ENCODE peak calls at places on chromosome 19, in five cellular contexts. Z is neuronal stem cell, P is mesenchymal stem cell, J is H1, D is H9. X is an unnamed sample. For H3K4me1, the result is how much of the 10 kb centered on the place peaks cover.

GRCh38 chr19:42762782-42763181 is 2.7 kb downstream of the PSG8 start:
- DNase-seq in Z (no peak), P (no peak), J (no peak), D (no peak), X (no peak)

GRCh38 chr19:3336680-3337523 is 29.5 kb upstream of the NFIC start:
- DNase-seq in Z (no peak), J (no peak), P (peak), D (no peak), X (no peak)

GRCh38 chr19:51469629-51470028 is 8.7 kb upstream of the CEACAM18 start:
- DNase-seq in Z (no peak), P (no peak), J (no peak), D (no peak), X (no peak)

GRCh38 chr19:5828661-5829566 is 10.6 kb downstream of the FUT6 start:
- DNase-seq in J (no peak), Z (peak), D (peak), P (peak), X (no peak)

GRCh38 chr19:5154129-5154798 is 185.4 kb downstream of the KDM4B start:
- DNase-seq in J (no peak), D (peak), P (no peak), Z (no peak), X (peak)

GRCh38 chr19:51550848-51551672 is 19.6 kb upstream of the SIGLEC6 start:
- DNase-seq in P (no peak), Z (no peak), D (no peak), J (no peak), X (peak)

GRCh38 chr19:31418055-31418454 is 68.8 kb upstream of the TSHZ3 start:
- DNase-seq in J (no peak), Z (no peak), D (peak), P (no peak), X (peak)

GRCh38 chr19:5968431-5969373 is 9.2 kb downstream of the RANBP3 start:
- DNase-seq in J (no peak), P (no peak), Z (no peak), D (peak), X (no peak)

GRCh38 chr19:51712461-51713081 is 11.2 kb downstream of the HAS1 start:
- DNase-seq in J (peak), Z (no peak), P (no peak), D (peak), X (peak)

GRCh38 chr19:6215701-6216235 is 64.0 kb downstream of the MLLT1 start:
- DNase-seq in Z (no peak), J (no peak), P (no peak), D (no peak), X (no peak)

GRCh38 chr19:32702010-32702409 is 10.4 kb downstream of the NUDT19 start:
- DNase-seq in P (no peak), D (no peak), J (no peak), Z (no peak), X (no peak)

GRCh38 chr19:33032218-33032781 is 32.4 kb downstream of the RHPN2 start:
- DNase-seq in P (no peak), Z (no peak), D (no peak), J (no peak), X (no peak)

GRCh38 chr19:996051-996838 is 4.0 kb upstream of the GRIN3B start:
- DNase-seq in P (peak), D (no peak), J (no peak), Z (no peak), X (no peak)

GRCh38 chr19:41795031-41795461 is 1.3 kb upstream of the CEACAM3 start:
- DNase-seq in J (peak), Z (peak), D (peak), P (peak), X (peak)

GRCh38 chr19:4977299-4978174 is 8.6 kb downstream of the KDM4B start:
- DNase-seq in D (no peak), J (no peak), Z (no peak), P (peak), X (peak)

GRCh38 chr19:8638078-8638619 is 7.7 kb downstream of the NFILZ start:
- DNase-seq in Z (no peak), P (no peak), J (no peak), D (no peak), X (peak)

GRCh38 chr19:572891-573825 is 762 bp downstream of the BSG start:
- DNase-seq in Z (no peak), D (peak), P (peak), J (no peak), X (peak)

GRCh38 chr19:41934849-41935374 is 6.7 kb upstream of the ERFL start:
- DNase-seq in J (peak), D (peak), Z (peak), P (peak), X (peak)

GRCh38 chr19:42010245-42011126 is 16.5 kb upstream of the ATP1A3 start:
- DNase-seq in D (no peak), J (no peak), Z (no peak), P (peak), X (no peak)

GRCh38 chr19:46909356-46909755 is 48.6 kb downstream of the ARHGAP35 start:
- DNase-seq in Z (no peak), J (no peak), D (no peak), P (no peak), X (no peak)

DNA sequence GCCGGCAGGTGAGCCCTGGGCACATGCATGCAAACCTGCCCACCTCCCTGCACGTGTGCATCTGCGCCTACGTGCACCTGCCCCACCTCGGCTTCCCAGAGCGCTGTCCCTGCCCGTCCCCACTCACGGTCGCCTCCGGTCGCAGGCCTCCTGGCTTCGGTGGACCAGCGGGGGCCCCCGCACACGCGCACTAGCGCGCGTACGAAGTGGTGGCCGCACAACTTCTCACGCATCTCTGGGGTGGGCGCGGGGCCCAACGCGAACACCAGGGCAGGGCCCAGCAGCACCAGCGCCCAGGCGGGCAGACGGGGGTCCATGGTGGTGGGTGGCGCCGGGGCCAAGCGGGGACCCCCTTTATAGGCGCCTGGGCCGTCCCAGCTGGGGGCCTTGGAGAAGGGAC is at the start of gene INSL3:
- DNase-seq in Z (no peak), D (no peak), P (no peak), J (no peak), X (no peak)
- H2BK12ac ChIP-seq in Z (peak), D (no peak), P (no peak), J (no peak), X (no peak)

GRCh38 chr19:35398570-35398969 is 27.7 kb downstream of the GPR42 start:
- DNase-seq in Z (no peak), J (no peak), P (no peak), D (no peak), X (no peak)
- H3K4me1 ChIP-seq in Z (under half), J (under half), P (under half), D (under half), X (under half)

DNA sequence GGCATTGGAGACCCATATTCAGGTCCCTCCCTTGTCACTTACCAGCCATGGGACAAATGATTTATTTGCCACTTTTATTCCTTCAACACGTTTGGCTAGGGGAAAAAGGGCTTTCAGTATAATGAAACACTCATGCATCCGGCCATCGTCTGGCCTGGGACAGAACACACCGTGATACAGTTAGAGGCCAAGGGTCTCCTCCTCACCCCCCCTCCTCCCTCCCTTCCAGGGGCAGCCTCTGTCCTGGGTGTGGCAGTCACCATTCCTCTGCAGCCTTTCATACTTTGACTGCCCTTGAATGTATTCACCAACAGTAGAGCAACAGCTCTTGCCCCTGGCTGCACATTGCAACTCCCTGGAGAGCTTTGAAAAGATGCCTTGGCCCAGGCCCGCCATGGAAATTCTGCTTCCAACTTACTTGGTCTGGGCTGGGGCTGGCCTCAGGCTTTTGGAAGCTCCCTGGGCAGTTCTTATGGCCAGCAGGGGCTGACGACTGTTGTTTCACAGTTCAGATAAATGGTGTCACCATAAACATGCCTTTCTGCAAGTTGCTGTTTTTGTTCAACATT is 3.0 kb downstream of the PAK4 start:
- DNase-seq in J (no peak), P (no peak), Z (no peak), D (no peak), X (peak)
- H3K4me2 ChIP-seq in J (no peak), P (no peak), Z (no peak), D (no peak), X (no peak)

GRCh38 chr19:22600690-22601648 is 33.2 kb upstream of the ZNF492 start:
- DNase-seq in D (no peak), Z (no peak), J (no peak), P (no peak), X (no peak)

GRCh38 chr19:22595918-22596341 is 38.2 kb upstream of the ZNF492 start:
- DNase-seq in Z (no peak), P (no peak), D (no peak), J (no peak), X (no peak)

GRCh38 chr19:22595422-22595821 is 38.7 kb upstream of the ZNF492 start:
- DNase-seq in P (no peak), J (no peak), D (no peak), Z (no peak), X (no peak)
- H2BK12ac ChIP-seq in P (no peak), J (no peak), D (no peak), Z (no peak), X (no peak)

GRCh38 chr19:10243606-10244005 is 8.4 kb upstream of the MRPL4 start:
- DNase-seq in D (no peak), J (no peak), P (no peak), Z (no peak), X (no peak)
- H3K4me1 ChIP-seq in D (under half), J (under half), P (under half), Z (under half), X (under half)

DNA sequence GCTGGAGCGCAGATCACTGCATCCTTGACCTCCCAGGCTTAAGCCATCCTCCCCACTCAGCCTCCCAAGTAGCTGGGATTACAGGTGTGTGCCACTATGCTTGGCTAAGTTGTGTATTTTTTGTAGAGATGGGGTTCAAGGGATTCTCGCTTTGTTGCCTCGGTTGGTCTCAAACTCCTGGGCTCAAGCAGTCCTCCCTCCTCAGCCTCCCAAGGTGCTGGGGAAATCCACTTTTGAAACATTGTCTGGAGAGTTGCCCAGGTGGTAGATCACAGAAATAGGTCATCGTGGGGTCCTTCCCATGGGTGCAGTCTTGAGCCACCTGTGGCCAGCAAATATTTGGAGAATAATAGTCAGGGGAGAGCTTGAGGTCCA is 5.2 kb downstream of the LDLR start:
- DNase-seq in D (no peak), J (no peak), Z (no peak), P (no peak), X (no peak)
- H3K4me2 ChIP-seq in D (no peak), J (no peak), Z (no peak), P (no peak), X (no peak)

GRCh38 chr19:44051654-44052402 is at the start of gene ZNF223:
- DNase-seq in J (peak), D (peak), P (peak), Z (peak), X (peak)

GRCh38 chr19:44055870-44056269 is 4.0 kb downstream of the ZNF223 start:
- DNase-seq in P (no peak), Z (no peak), J (no peak), D (peak), X (no peak)

DNA sequence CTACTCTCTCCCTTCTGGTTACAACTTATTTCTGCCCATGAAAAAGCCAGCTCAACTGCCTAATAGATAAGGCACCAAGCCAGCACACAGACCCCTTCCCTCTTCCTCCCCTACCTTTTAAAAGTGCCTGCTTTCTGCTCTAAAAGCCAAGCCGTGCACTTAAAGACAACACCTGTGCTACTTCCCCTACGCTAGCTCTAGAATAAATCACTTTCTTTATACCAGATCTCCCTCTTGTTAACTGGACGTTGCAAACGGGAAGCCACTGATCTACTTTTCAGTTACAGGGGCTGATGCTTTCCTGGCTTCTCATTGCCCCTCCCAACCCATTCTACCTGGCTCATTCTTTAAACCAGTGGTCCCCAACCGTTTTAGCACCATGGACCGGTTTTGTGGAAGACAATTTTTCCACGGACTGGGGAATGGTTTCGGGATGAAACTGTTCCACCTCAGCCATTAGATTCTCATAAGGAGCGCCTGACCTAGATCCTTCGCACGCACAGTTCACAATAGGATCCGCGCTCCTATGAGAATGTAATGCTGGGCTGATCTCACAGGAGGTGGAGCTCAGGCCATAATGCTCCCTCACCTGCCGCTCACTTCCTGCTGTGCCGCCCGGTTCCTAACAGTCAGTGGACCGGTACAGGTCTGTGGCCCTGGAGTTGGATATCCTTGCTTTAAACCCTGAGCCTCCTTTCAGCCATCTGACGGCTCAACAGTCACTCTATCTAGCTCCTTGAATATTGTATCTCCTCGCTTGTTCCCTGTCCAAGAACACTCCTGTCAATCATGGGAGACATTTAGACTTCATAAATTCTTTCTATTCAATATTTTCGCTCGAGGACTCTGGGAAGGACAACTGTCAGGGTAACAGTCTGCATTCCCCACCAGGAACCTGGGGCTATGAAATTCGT is 839 bp upstream of the ZNF223 start:
- DNase-seq in J (no peak), Z (no peak), P (peak), D (peak), X (no peak)
- H2BK12ac ChIP-seq in J (no peak), Z (no peak), P (no peak), D (no peak), X (no peak)

GRCh38 chr19:13056052-13056660 is 46.5 kb downstream of the LYL1 start:
- DNase-seq in D (peak), J (no peak), Z (no peak), P (peak), X (no peak)
- H3K4me1 ChIP-seq in D (under half), J (under half), Z (half or more), P (half or more), X (under half)